ENCODE peak calls at places on chromosomes 5 and 9, in nine cellular contexts. L is esophagus muscularis mucosa, B is A673, X is breast epithelium, E is GM23338, V is uterus, O is psoas muscle, I is SK-N-SH, U is stomach. J is an unnamed sample.

GRCh38 chr5:146647656-146648199 is 131.7 kb upstream of the GPR151 start:
- DNase-seq in L (no peak), B (no peak), X (peak; percentile 26), E (no peak), V (no peak), O (no peak), I (peak; percentile 61), U (no peak), J (no peak)

GRCh38 chr9:123421801-123422455 is 65.9 kb downstream of the CRB2 start:
- DNase-seq in L (no peak), B (no peak), X (no peak), E (peak; percentile 48), V (no peak), O (no peak), I (no peak), U (no peak), J (no peak)

GRCh38 chr9:137682431-137682991 is 63.7 kb downstream of the EHMT1 start:
- DNase-seq in L (no peak), B (no peak), X (no peak), E (no peak), V (no peak), O (no peak), I (no peak), U (no peak), J (no peak)

GRCh38 chr5:168085321-168086040 is 206.0 kb upstream of the WWC1 start:
- DNase-seq in L (no peak), B (peak; percentile 97), X (no peak), E (no peak), V (no peak), O (no peak), I (peak; percentile 39), U (no peak), J (no peak)

GRCh38 chr5:44875661-44876250 is 67.0 kb downstream of the MRPS30 start:
- DNase-seq in L (no peak), B (no peak), X (no peak), E (peak; percentile 7), V (no peak), O (no peak), I (no peak), U (no peak), J (no peak)

GRCh38 chr5:170892201-170892600 is 30.4 kb downstream of the RANBP17 start:
- DNase-seq in L (no peak), B (no peak), X (no peak), E (no peak), V (no peak), O (no peak), I (no peak), U (no peak), J (no peak)

GRCh38 chr9:84228130-84228735 is 112.3 kb downstream of the SLC28A3 start:
- DNase-seq in L (no peak), B (no peak), X (no peak), E (peak; percentile 61), V (no peak), O (no peak), I (no peak), U (no peak), J (no peak)

GRCh38 chr9:76571288-76572204 is 112.6 kb downstream of the GCNT1 start:
- DNase-seq in L (peak; percentile 84), B (no peak), X (no peak), E (peak; percentile 14), V (no peak), O (no peak), I (no peak), U (no peak), J (no peak)

GRCh38 chr5:175576096-175576495 is 81.8 kb upstream of the HRH2 start:
- DNase-seq in L (no peak), B (no peak), X (no peak), E (no peak), V (no peak), O (no peak), I (no peak), U (no peak), J (no peak)

GRCh38 chr5:38790891-38791290 is 54.9 kb upstream of the OSMR start:
- DNase-seq in L (no peak), B (no peak), X (no peak), E (no peak), V (no peak), O (no peak), I (no peak), U (no peak), J (no peak)

GRCh38 chr5:39494099-39494498 is 69.3 kb upstream of the DAB2 start:
- DNase-seq in L (no peak), B (no peak), X (no peak), E (no peak), V (no peak), O (no peak), I (no peak), U (no peak), J (no peak)

GRCh38 chr9:92310562-92310961 is 14.6 kb downstream of the NOL8 start:
- DNase-seq in L (no peak), B (no peak), X (no peak), E (no peak), V (no peak), O (no peak), I (no peak), U (no peak), J (no peak)

GRCh38 chr9:92313624-92314012 is 11.5 kb downstream of the NOL8 start:
- DNase-seq in L (no peak), B (no peak), X (no peak), E (no peak), V (no peak), O (no peak), I (no peak), U (no peak), J (no peak)

GRCh38 chr9:92312887-92313623 is 12.1 kb downstream of the NOL8 start:
- DNase-seq in L (no peak), B (no peak), X (no peak), E (no peak), V (no peak), O (no peak), I (no peak), U (no peak), J (no peak)

GRCh38 chr9:92315456-92315855 is 9.7 kb downstream of the NOL8 start:
- DNase-seq in L (no peak), B (no peak), X (no peak), E (no peak), V (no peak), O (no peak), I (no peak), U (no peak), J (no peak)
- H3K36me3 ChIP-seq in L (peaks cover 82% of the 10 kb centered on the region), B (peaks cover 53% of the 10 kb centered on the region), X (no peaks in the 10 kb centered on the region), E (peaks cover 35% of the 10 kb centered on the region), V (no peaks in the 10 kb centered on the region), O (peaks cover 2% of the 10 kb centered on the region), I (peaks cover 55% of the 10 kb centered on the region), U (peaks cover 42% of the 10 kb centered on the region), J (peaks cover 33% of the 10 kb centered on the region)

GRCh38 chr5:126487596-126487995 is 64.4 kb downstream of the GRAMD2B start:
- DNase-seq in L (no peak), B (no peak), X (no peak), E (no peak), V (no peak), O (no peak), I (no peak), U (no peak), J (no peak)

GRCh38 chr5:126488362-126489065 is 65.3 kb downstream of the GRAMD2B start:
- DNase-seq in L (no peak), B (peak; percentile 71), X (no peak), E (no peak), V (no peak), O (no peak), I (no peak), U (no peak), J (no peak)

GRCh38 chr5:126486332-126486731 is 63.1 kb downstream of the GRAMD2B start:
- DNase-seq in L (no peak), B (no peak), X (peak; percentile 51), E (no peak), V (no peak), O (no peak), I (no peak), U (no peak), J (no peak)

GRCh38 chr5:126492939-126493338 is 69.7 kb downstream of the GRAMD2B start:
- DNase-seq in L (no peak), B (no peak), X (no peak), E (peak; percentile 47), V (peak; percentile 65), O (no peak), I (no peak), U (no peak), J (no peak)

DNA sequence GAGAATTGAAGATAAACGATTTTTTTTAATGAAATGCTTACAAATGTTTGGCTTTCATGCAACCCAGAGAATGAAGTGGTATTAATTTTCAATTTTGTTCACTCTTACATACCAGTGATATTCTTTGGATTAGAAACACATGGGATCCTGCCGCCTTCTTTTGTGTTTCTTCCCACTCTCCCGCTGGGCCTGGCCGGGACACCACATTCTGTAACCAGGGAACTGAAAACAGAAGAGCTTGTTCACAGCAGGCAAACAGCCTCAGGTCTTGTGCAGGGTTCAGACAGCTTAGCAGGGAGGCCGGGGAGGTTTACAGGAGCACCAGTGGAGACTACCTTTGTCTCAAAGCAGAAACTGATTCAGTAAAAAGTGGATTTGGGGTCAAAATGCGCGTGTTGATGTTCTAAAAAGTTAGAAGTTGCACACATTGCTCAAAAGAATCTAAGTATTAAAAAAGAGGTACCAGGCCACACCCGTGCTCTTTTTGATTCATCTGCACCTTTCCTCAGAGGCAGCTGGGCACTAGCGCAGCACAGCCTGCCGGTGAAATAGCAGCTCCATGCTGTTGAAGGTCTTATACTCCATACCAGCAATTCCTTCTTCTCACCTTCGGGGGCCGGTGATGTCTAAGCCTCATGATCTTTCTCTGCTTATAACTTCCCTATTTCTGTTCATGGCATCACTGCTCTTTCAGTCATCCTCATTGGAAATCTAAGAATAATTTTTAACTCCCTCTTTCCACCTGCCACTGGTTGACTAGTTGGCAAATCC is 67.1 kb downstream of the GRAMD2B start:
- DNase-seq in L (peak; percentile 88), B (peak; percentile 43), X (peak; percentile 85), E (peak; percentile 56), V (peak; percentile 55), O (no peak), I (no peak), U (no peak), J (no peak)
- TF ChIP-seq CTCF in L (no peak), B (peak; percentile 13), X (no peak), E (no peak), V (no peak), O (no peak), I (no peak), U (no peak), J (no peak)

DNA sequence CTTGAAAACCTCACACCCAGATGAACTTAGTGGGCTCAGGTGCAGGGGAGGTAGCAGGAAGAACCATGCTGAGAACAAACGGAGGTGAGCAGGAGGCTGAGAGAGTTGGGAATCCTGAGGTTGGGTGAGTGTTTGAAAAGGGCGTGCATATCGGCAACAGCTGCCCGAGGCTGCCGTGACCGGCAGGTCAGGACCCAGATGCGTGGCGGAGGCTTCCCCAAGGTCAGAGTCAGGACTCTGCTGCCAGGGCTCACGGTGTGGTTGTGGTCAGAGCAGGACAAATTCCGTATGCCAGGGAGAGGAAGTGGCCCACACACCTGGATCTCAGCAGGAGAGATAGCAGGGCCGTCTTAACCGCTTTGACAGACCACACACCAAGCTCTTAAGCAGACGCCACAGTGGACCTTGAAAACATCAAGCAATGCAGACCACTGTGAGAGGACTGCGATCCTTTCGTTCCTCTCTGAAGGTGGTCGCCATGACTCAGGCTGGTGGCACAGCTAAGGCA is 43.1 kb downstream of the ADAMTS16 start:
- DNase-seq in L (peak; percentile 87), B (no peak), X (no peak), E (peak; percentile 91), V (no peak), O (no peak), I (no peak), U (no peak), J (no peak)
- H3K27ac ChIP-seq in L (no peak overlapping the region), B (no peak overlapping the region), X (no peak overlapping the region), E (peak overlapping the region; percentile 98), V (no peak overlapping the region), O (no peak overlapping the region), I (no peak overlapping the region), U (no peak overlapping the region), J (no peak overlapping the region)

GRCh38 chr9:121767176-121767769 is 115.8 kb downstream of the DAB2IP start:
- DNase-seq in L (no peak), B (no peak), X (no peak), E (no peak), V (no peak), O (peak; percentile 18), I (no peak), U (no peak), J (no peak)
- H3K36me3 ChIP-seq in L (peaks cover 97% of the 10 kb centered on the region), B (no peaks in the 10 kb centered on the region), X (no peaks in the 10 kb centered on the region), E (peaks cover 10% of the 10 kb centered on the region), V (no peaks in the 10 kb centered on the region), O (peaks cover 4% of the 10 kb centered on the region), I (peaks cover 26% of the 10 kb centered on the region), U (peaks cover 62% of the 10 kb centered on the region), J (peaks cover 60% of the 10 kb centered on the region)

J was measured in lung.